ENCODE peak calls at places on chromosomes 6 and 20, in eight cellular contexts. O, P, X, W, Z, S, K and V are unnamed samples.

GRCh38 chr6:141829566-141829965 is 303.2 kb upstream of the GJE1 start:
- DNase-seq in O (no peak), P (no peak), X (no peak), W (no peak), Z (no peak), S (peak; percentile 90), K (no peak), V (no peak)

GRCh38 chr6:139801571-139802321 is 427.3 kb upstream of the CITED2 start:
- DNase-seq in O (peak; percentile 49), P (no peak), X (peak; percentile 55), W (no peak), Z (peak; percentile 14), S (peak; percentile 41), K (no peak), V (no peak)

GRCh38 chr20:15708984-15709598 is 864.2 kb downstream of the KIF16B start:
- DNase-seq in O (no peak), P (no peak), X (peak; percentile 47), W (no peak), Z (no peak), S (peak; percentile 74), K (peak; percentile 49), V (no peak)

GRCh38 chr6:28809947-28810654 is 113.7 kb downstream of the TRIM27 start:
- DNase-seq in O (no peak), P (no peak), X (peak; percentile 59), W (no peak), Z (no peak), S (peak; percentile 67), K (no peak), V (no peak)

GRCh38 chr6:160965893-160966292 is 25.7 kb upstream of the MAP3K4 start:
- DNase-seq in O (no peak), P (no peak), X (no peak), W (no peak), Z (no peak), S (no peak), K (no peak), V (no peak)

GRCh38 chr6:95577317-95578105 is at the start of gene MANEA:
- DNase-seq in O (peak; percentile 85), P (peak; percentile 62), X (peak; percentile 90), W (peak; percentile 57), Z (peak; percentile 80), S (peak; percentile 94), K (peak; percentile 86), V (peak; percentile 83)

GRCh38 chr6:47196113-47196512 is 113.6 kb downstream of the TNFRSF21 start:
- DNase-seq in O (peak; percentile 28), P (no peak), X (no peak), W (no peak), Z (no peak), S (no peak), K (no peak), V (no peak)

GRCh38 chr6:28634758-28635546 is 109.3 kb downstream of the GPX5 start:
- DNase-seq in O (no peak), P (no peak), X (peak; percentile 55), W (no peak), Z (no peak), S (peak; percentile 79), K (no peak), V (no peak)

GRCh38 chr20:11083841-11084240 is 410.0 kb upstream of the JAG1 start:
- DNase-seq in O (peak; percentile 15), P (no peak), X (no peak), W (no peak), Z (no peak), S (no peak), K (no peak), V (no peak)

GRCh38 chr6:130425532-130425931 is 59.7 kb downstream of the TMEM200A start:
- DNase-seq in O (peak; percentile 53), P (no peak), X (no peak), W (no peak), Z (peak; percentile 73), S (no peak), K (no peak), V (no peak)

GRCh38 chr20:47809561-47809960 is 24.3 kb upstream of the SULF2 start:
- DNase-seq in O (no peak), P (no peak), X (no peak), W (no peak), Z (peak; percentile 23), S (no peak), K (no peak), V (no peak)

GRCh38 chr20:36754656-36755222 is 8.8 kb upstream of the NDRG3 start:
- DNase-seq in O (peak; percentile 88), P (no peak), X (peak; percentile 82), W (peak; percentile 37), Z (peak; percentile 48), S (peak; percentile 81), K (no peak), V (no peak)

GRCh38 chr6:154710689-154711088 is 22.5 kb upstream of the SCAF8 start:
- DNase-seq in O (no peak), P (no peak), X (no peak), W (no peak), Z (no peak), S (no peak), K (no peak), V (no peak)

GRCh38 chr6:117498159-117498558 is 15.7 kb downstream of the DCBLD1 start:
- DNase-seq in O (peak; percentile 87), P (no peak), X (no peak), W (no peak), Z (peak; percentile 87), S (no peak), K (no peak), V (no peak)

GRCh38 chr20:1204061-1204460 is 807 bp downstream of the C20orf202 start:
- DNase-seq in O (no peak), P (no peak), X (no peak), W (no peak), Z (no peak), S (no peak), K (no peak), V (no peak)

DNA sequence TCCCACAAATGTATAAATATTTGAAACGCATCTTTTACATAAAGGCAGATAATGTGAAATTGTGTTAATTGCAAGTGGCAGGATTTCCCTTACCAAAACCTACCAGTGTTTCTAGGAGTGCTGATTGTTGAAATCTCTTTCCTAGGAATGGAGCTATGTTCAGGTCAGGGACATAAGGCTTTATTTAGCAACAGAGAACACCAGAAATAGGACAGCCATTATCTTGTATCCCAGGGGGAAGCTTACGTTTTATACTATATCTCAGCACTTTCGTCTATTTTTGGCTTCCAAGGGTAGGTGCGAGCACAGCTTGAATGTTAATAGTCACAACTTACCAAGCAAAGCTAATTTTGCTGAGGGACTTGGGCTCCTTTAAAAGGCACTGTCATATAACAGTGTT is 94.1 kb downstream of the SYCP2 start:
- DNase-seq in O (no peak), P (no peak), X (peak; percentile 48), W (no peak), Z (no peak), S (no peak), K (no peak), V (no peak)
- H3K9me3 ChIP-seq in O (no peaks in the 10 kb centered on the region), P (no peaks in the 10 kb centered on the region), X (no peaks in the 10 kb centered on the region), W (no peaks in the 10 kb centered on the region), Z (no peaks in the 10 kb centered on the region), S (no peaks in the 10 kb centered on the region), K (no peaks in the 10 kb centered on the region), V (no peaks in the 10 kb centered on the region)

GRCh38 chr6:70281923-70282902 is 20.7 kb downstream of the COL9A1 start:
- DNase-seq in O (no peak), P (no peak), X (peak; percentile 68), W (no peak), Z (no peak), S (peak; percentile 65), K (peak; percentile 33), V (peak; percentile 74)
- H3K4me3 ChIP-seq in O (no peak overlapping the region), P (peak overlapping the region; percentile 19), X (peak overlapping the region; percentile 19), W (no peak overlapping the region), Z (no peak overlapping the region), S (peak overlapping the region; percentile 46), K (peak overlapping the region; percentile 37), V (no peak overlapping the region)

DNA sequence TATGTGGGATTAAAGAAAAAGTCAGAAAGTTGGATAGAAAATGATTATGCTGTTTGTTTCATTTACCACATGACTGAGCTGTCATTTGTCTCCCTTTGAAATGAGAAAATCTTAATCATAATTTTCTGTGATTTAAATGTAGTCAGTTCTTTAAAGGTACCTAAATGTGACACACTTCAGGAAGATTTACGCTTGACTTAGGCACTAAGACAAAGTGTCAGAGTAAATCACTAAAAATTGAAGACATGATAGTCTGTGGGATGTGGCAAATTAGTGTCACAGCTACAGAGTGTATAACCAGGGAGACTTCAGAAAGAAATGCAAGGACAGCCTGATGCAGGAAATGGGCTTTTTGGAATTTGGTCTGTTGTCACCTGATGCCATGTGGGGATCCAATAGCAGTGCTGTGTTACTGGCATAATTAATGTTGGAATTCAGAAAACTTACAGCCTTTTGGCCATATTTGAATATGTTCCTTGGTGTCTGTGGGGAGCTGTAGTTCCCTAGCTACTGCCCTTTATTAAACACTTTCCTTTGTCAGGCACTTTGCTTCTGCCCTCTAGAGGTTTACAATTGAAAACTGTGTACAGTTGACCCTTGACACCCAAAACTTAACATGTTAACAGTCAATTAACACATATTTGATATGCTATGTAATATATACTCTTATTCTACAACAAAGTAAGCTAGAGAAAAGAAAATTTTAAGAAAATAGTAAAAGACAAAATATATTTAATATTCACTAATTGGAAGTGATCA is 493.8 kb downstream of the UTRN start:
- DNase-seq in O (no peak), P (no peak), X (no peak), W (no peak), Z (no peak), S (no peak), K (no peak), V (no peak)
- TF ChIP-seq CTCF in O (no peak), P (no peak), X (peak; percentile 28), W (peak; percentile 45), Z (no peak), S (peak; percentile 29), K (no peak), V (no peak)

GRCh38 chr6:137210903-137211302 is 8.3 kb downstream of the IFNGR1 start:
- DNase-seq in O (peak; percentile 14), P (no peak), X (no peak), W (no peak), Z (peak; percentile 20), S (no peak), K (no peak), V (no peak)
- H3K9me3 ChIP-seq in O (no peaks in the 10 kb centered on the region), P (no peaks in the 10 kb centered on the region), X (no peaks in the 10 kb centered on the region), W (no peaks in the 10 kb centered on the region), Z (no peaks in the 10 kb centered on the region), S (no peaks in the 10 kb centered on the region), K (no peaks in the 10 kb centered on the region), V (no peaks in the 10 kb centered on the region)

DNA sequence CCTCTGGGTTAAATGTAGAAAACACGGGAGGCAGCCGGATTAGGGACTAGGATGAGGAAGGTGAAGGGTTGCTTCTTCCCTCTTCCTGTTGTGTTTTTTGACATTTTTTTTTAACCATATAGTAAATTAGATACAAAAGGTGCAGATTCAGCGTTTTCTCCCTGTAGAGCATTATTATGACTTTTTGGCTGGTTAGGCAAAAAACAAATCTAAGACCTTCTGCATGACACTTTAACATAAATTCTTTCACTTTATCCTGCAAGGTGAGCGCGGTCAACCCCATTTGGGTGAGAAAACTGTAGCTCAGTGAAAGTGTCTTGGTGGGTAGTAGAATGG is 1.3 kb downstream of the SLC16A10 start:
- DNase-seq in O (no peak), P (no peak), X (no peak), W (no peak), Z (no peak), S (no peak), K (no peak), V (no peak)
- H3K4me3 ChIP-seq in O (no peak overlapping the region), P (no peak overlapping the region), X (peak overlapping the region; percentile 75), W (peak overlapping the region; percentile 81), Z (no peak overlapping the region), S (peak overlapping the region; percentile 76), K (peak overlapping the region; percentile 63), V (peak overlapping the region; percentile 60)